ENCODE peak calls at places on chromosomes 3 and 15, in six cellular contexts. One of them, this sample, is unnamed. For H3K4me1, the result is how much of the 10 kb centered on the place peaks cover.

GRCh38 chr3:16382852-16383251 is 117.8 kb downstream of the OXNAD1 start:
- DNase-seq in GM23338: no peak
- DNase-seq in fibroblast of lung: no peak
- DNase-seq in spleen: no peak
- DNase-seq in testis: no peak
- DNase-seq in IMR-90: no peak
- DNase-seq in this sample: no peak

GRCh38 chr3:128714887-128715496 is 11.0 kb upstream of the RAB7A start:
- DNase-seq in GM23338: no peak
- DNase-seq in fibroblast of lung: no peak
- DNase-seq in spleen: no peak
- DNase-seq in testis: no peak
- DNase-seq in IMR-90: no peak
- DNase-seq in this sample: no peak

GRCh38 chr3:31543375-31543774 is 10.7 kb downstream of the STT3B start:
- DNase-seq in GM23338: no peak
- DNase-seq in fibroblast of lung: no peak
- DNase-seq in spleen: no peak
- DNase-seq in testis: no peak
- DNase-seq in IMR-90: peak
- DNase-seq in this sample: no peak

GRCh38 chr15:70507772-70508351 is 255.5 kb downstream of the UACA start:
- DNase-seq in GM23338: no peak
- DNase-seq in fibroblast of lung: peak
- DNase-seq in spleen: peak
- DNase-seq in testis: no peak
- DNase-seq in IMR-90: peak
- DNase-seq in this sample: no peak

GRCh38 chr3:178849220-178849910 is 222.2 kb downstream of the ZMAT3 start:
- DNase-seq in GM23338: no peak
- DNase-seq in fibroblast of lung: no peak
- DNase-seq in spleen: no peak
- DNase-seq in testis: no peak
- DNase-seq in IMR-90: no peak
- DNase-seq in this sample: no peak

GRCh38 chr3:105785790-105786189 is 83.0 kb downstream of the CBLB start:
- DNase-seq in GM23338: no peak
- DNase-seq in fibroblast of lung: no peak
- DNase-seq in spleen: no peak
- DNase-seq in testis: no peak
- DNase-seq in IMR-90: no peak
- DNase-seq in this sample: no peak

GRCh38 chr15:83854314-83854713 is 200.4 kb downstream of the ADAMTSL3 start:
- DNase-seq in GM23338: no peak
- DNase-seq in fibroblast of lung: peak
- DNase-seq in spleen: no peak
- DNase-seq in testis: no peak
- DNase-seq in IMR-90: peak
- DNase-seq in this sample: no peak

GRCh38 chr3:161069441-161070251 is 35.5 kb downstream of the B3GALNT1 start:
- DNase-seq in GM23338: no peak
- DNase-seq in fibroblast of lung: peak
- DNase-seq in spleen: no peak
- DNase-seq in testis: no peak
- DNase-seq in IMR-90: peak
- DNase-seq in this sample: peak

GRCh38 chr3:99400352-99400751 is 238.0 kb upstream of the COL8A1 start:
- DNase-seq in GM23338: no peak
- DNase-seq in fibroblast of lung: no peak
- DNase-seq in spleen: no peak
- DNase-seq in testis: no peak
- DNase-seq in IMR-90: no peak
- DNase-seq in this sample: no peak

GRCh38 chr15:48796930-48797329 is 13.9 kb downstream of the CEP152 start:
- DNase-seq in GM23338: no peak
- DNase-seq in fibroblast of lung: peak
- DNase-seq in spleen: no peak
- DNase-seq in testis: no peak
- DNase-seq in IMR-90: peak
- DNase-seq in this sample: no peak

GRCh38 chr3:149599236-149599635 is 58.6 kb downstream of the WWTR1 start:
- DNase-seq in GM23338: no peak
- DNase-seq in fibroblast of lung: peak
- DNase-seq in spleen: no peak
- DNase-seq in testis: peak
- DNase-seq in IMR-90: no peak
- DNase-seq in this sample: no peak

GRCh38 chr15:73984208-73984979 is 7.7 kb downstream of the STOML1 start:
- DNase-seq in GM23338: no peak
- DNase-seq in fibroblast of lung: no peak
- DNase-seq in spleen: no peak
- DNase-seq in testis: no peak
- DNase-seq in IMR-90: no peak
- DNase-seq in this sample: no peak

GRCh38 chr15:73982251-73982962 is 9.7 kb downstream of the STOML1 start:
- DNase-seq in GM23338: no peak
- DNase-seq in fibroblast of lung: peak
- DNase-seq in spleen: peak
- DNase-seq in testis: peak
- DNase-seq in IMR-90: peak
- DNase-seq in this sample: peak

GRCh38 chr15:73983211-73983727 is 8.8 kb downstream of the STOML1 start:
- DNase-seq in GM23338: no peak
- DNase-seq in fibroblast of lung: peak
- DNase-seq in spleen: no peak
- DNase-seq in testis: no peak
- DNase-seq in IMR-90: peak
- DNase-seq in this sample: no peak

GRCh38 chr15:73985101-73985873 is 6.8 kb downstream of the STOML1 start:
- DNase-seq in GM23338: no peak
- DNase-seq in fibroblast of lung: peak
- DNase-seq in spleen: no peak
- DNase-seq in testis: no peak
- DNase-seq in IMR-90: peak
- DNase-seq in this sample: no peak

GRCh38 chr15:73983773-73984172 is 8.3 kb downstream of the STOML1 start:
- DNase-seq in GM23338: no peak
- DNase-seq in fibroblast of lung: no peak
- DNase-seq in spleen: no peak
- DNase-seq in testis: no peak
- DNase-seq in IMR-90: no peak
- DNase-seq in this sample: no peak
- H3K4me1 ChIP-seq in GM23338: under half
- H3K4me1 ChIP-seq in fibroblast of lung: half or more
- H3K4me1 ChIP-seq in spleen: half or more
- H3K4me1 ChIP-seq in testis: under half
- H3K4me1 ChIP-seq in IMR-90: under half
- H3K4me1 ChIP-seq in this sample: under half

GRCh38 chr15:31179683-31180082 is 78.2 kb upstream of the TRPM1 start:
- DNase-seq in GM23338: peak
- DNase-seq in fibroblast of lung: no peak
- DNase-seq in spleen: no peak
- DNase-seq in testis: no peak
- DNase-seq in IMR-90: no peak
- DNase-seq in this sample: no peak
- TF ChIP-seq CTCF in GM23338: peak
- TF ChIP-seq CTCF in fibroblast of lung: peak
- TF ChIP-seq CTCF in spleen: no peak
- TF ChIP-seq CTCF in testis: no peak
- TF ChIP-seq CTCF in IMR-90: no peak
- TF ChIP-seq CTCF in this sample: no peak

DNA sequence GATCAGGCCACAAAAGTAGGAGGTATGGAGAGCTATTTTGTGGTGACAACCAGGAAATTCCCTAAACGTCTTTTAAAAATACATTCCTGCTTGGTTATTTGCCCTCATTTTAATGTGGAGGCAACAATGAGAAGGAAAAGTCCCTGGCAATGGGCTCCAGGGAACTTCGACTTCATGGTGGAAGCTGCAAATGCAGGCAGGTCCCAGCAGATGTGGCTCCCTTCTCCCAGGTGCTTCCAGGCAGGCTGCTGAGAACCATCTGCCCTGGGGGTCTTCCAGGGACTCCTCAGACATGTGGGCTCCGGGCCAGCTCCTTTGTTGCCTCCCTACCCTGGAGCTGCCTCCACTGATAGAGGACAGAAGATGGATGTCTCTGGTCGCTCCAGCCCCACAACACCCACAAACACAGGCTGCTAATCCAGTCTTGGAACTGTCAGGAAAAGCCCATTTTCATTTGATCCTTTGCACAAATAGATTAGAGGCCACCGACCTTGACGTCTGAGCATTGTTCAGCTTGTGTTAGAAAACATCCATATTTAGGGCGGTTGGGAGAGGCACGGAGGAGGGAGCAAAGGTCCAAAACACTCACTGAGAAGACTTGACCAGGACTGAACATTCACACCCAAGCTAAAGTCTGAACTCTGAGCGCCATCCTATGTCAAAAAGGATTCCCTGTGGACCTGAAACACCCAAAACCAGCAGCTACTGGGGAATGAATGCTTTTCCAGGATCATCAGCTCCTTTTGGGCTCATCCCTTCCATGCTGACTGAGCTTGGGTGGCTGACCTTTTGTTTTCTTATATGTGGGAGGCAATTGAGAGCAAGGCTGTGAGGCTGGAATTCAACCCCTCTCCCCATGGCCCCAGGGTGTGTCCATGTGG is 30.2 kb upstream of the SLCO2A1 start:
- DNase-seq in GM23338: no peak
- DNase-seq in fibroblast of lung: peak
- DNase-seq in spleen: peak
- DNase-seq in testis: peak
- DNase-seq in IMR-90: peak
- DNase-seq in this sample: no peak
- H3K4me1 ChIP-seq in GM23338: under half
- H3K4me1 ChIP-seq in fibroblast of lung: under half
- H3K4me1 ChIP-seq in spleen: half or more
- H3K4me1 ChIP-seq in testis: under half
- H3K4me1 ChIP-seq in IMR-90: under half
- H3K4me1 ChIP-seq in this sample: under half

GRCh38 chr3:905217-905616 is 187.6 kb upstream of the CNTN6 start:
- DNase-seq in GM23338: peak
- DNase-seq in fibroblast of lung: no peak
- DNase-seq in spleen: no peak
- DNase-seq in testis: no peak
- DNase-seq in IMR-90: no peak
- DNase-seq in this sample: no peak

GRCh38 chr3:906739-907138 is 186.1 kb upstream of the CNTN6 start:
- DNase-seq in GM23338: no peak
- DNase-seq in fibroblast of lung: no peak
- DNase-seq in spleen: no peak
- DNase-seq in testis: no peak
- DNase-seq in IMR-90: no peak
- DNase-seq in this sample: no peak

GRCh38 chr3:901953-902778 is 190.7 kb upstream of the CNTN6 start:
- DNase-seq in GM23338: peak
- DNase-seq in fibroblast of lung: no peak
- DNase-seq in spleen: no peak
- DNase-seq in testis: no peak
- DNase-seq in IMR-90: no peak
- DNase-seq in this sample: no peak
- TF ChIP-seq CTCF in GM23338: peak
- TF ChIP-seq CTCF in fibroblast of lung: peak
- TF ChIP-seq CTCF in spleen: no peak
- TF ChIP-seq CTCF in testis: peak
- TF ChIP-seq CTCF in IMR-90: peak
- TF ChIP-seq CTCF in this sample: no peak

GRCh38 chr3:154131850-154132249 is 10.7 kb downstream of the ARHGEF26 start:
- DNase-seq in GM23338: no peak
- DNase-seq in fibroblast of lung: no peak
- DNase-seq in spleen: no peak
- DNase-seq in testis: no peak
- DNase-seq in IMR-90: no peak
- DNase-seq in this sample: no peak
- H3K4me1 ChIP-seq in GM23338: under half
- H3K4me1 ChIP-seq in fibroblast of lung: under half
- H3K4me1 ChIP-seq in spleen: under half
- H3K4me1 ChIP-seq in testis: under half
- H3K4me1 ChIP-seq in IMR-90: under half
- H3K4me1 ChIP-seq in this sample: under half

GRCh38 chr15:99703603-99704443 is 29.4 kb downstream of the LYSMD4 start:
- DNase-seq in GM23338: peak
- DNase-seq in fibroblast of lung: peak
- DNase-seq in spleen: no peak
- DNase-seq in testis: peak
- DNase-seq in IMR-90: peak
- DNase-seq in this sample: peak
- TF ChIP-seq CTCF in GM23338: peak
- TF ChIP-seq CTCF in fibroblast of lung: peak
- TF ChIP-seq CTCF in spleen: peak
- TF ChIP-seq CTCF in testis: peak
- TF ChIP-seq CTCF in IMR-90: peak
- TF ChIP-seq CTCF in this sample: peak

GRCh38 chr15:74725241-74725774 is at the start of gene CYP1A1:
- DNase-seq in GM23338: peak
- DNase-seq in fibroblast of lung: peak
- DNase-seq in spleen: no peak
- DNase-seq in testis: peak
- DNase-seq in IMR-90: no peak
- DNase-seq in this sample: peak

GRCh38 chr15:74723187-74723586 is 2.1 kb downstream of the CYP1A1 start:
- DNase-seq in GM23338: no peak
- DNase-seq in fibroblast of lung: no peak
- DNase-seq in spleen: no peak
- DNase-seq in testis: no peak
- DNase-seq in IMR-90: no peak
- DNase-seq in this sample: no peak

GRCh38 chr15:74724570-74725240 is 623 bp downstream of the CYP1A1 start:
- DNase-seq in GM23338: no peak
- DNase-seq in fibroblast of lung: no peak
- DNase-seq in spleen: no peak
- DNase-seq in testis: no peak
- DNase-seq in IMR-90: no peak
- DNase-seq in this sample: no peak

GRCh38 chr15:74722591-74722990 is 2.7 kb downstream of the CYP1A1 start:
- DNase-seq in GM23338: no peak
- DNase-seq in fibroblast of lung: no peak
- DNase-seq in spleen: no peak
- DNase-seq in testis: no peak
- DNase-seq in IMR-90: no peak
- DNase-seq in this sample: no peak

GRCh38 chr15:74723754-74724334 is 1.5 kb downstream of the CYP1A1 start:
- DNase-seq in GM23338: peak
- DNase-seq in fibroblast of lung: peak
- DNase-seq in spleen: no peak
- DNase-seq in testis: peak
- DNase-seq in IMR-90: peak
- DNase-seq in this sample: peak
- H3K4me1 ChIP-seq in GM23338: under half
- H3K4me1 ChIP-seq in fibroblast of lung: under half
- H3K4me1 ChIP-seq in spleen: under half
- H3K4me1 ChIP-seq in testis: under half
- H3K4me1 ChIP-seq in IMR-90: under half
- H3K4me1 ChIP-seq in this sample: under half

This sample was measured in body of pancreas.